ENCODE peak calls at places on chromosomes 5 and 9, in seven cellular contexts. D is astrocyte of the spinal cord, C is left ventricle myocardium inferior, A is HepG2, Z is fibroblast of pulmonary artery, E is left lung, S is HCT116. F is an unnamed sample.
A peak's percentile ranks its signal among the peaks of the same experiment; 100 is the strongest.

GRCh38 chr9:124768778-124769350 is 2.2 kb downstream of the NR6A1 start:
- DNase-seq in D (no peak), C (no peak), A (no peak), Z (no peak), E (no peak), S (no peak), F (no peak)

GRCh38 chr5:44183753-44184152 is 205.5 kb downstream of the FGF10 start:
- DNase-seq in D (no peak), C (no peak), A (no peak), Z (no peak), E (no peak), S (no peak), F (no peak)

GRCh38 chr5:40914835-40915234 is 5.5 kb downstream of the C7 start:
- DNase-seq in D (peak; percentile 80), C (no peak), A (no peak), Z (peak; percentile 83), E (no peak), S (no peak), F (no peak)

GRCh38 chr5:15693036-15693728 is 193.2 kb downstream of the FBXL7 start:
- DNase-seq in D (no peak), C (no peak), A (no peak), Z (peak; percentile 20), E (no peak), S (no peak), F (no peak)

GRCh38 chr9:70817306-70817705 is 304.1 kb downstream of the TRPM3 start:
- DNase-seq in D (no peak), C (no peak), A (no peak), Z (no peak), E (no peak), S (no peak), F (no peak)

GRCh38 chr5:77558266-77558665 is 66.2 kb upstream of the WDR41 start:
- DNase-seq in D (no peak), C (no peak), A (no peak), Z (no peak), E (no peak), S (no peak), F (no peak)

GRCh38 chr5:171131499-171131898 is 177.5 kb upstream of the TLX3 start:
- DNase-seq in D (no peak), C (no peak), A (no peak), Z (no peak), E (no peak), S (no peak), F (no peak)

GRCh38 chr9:21660976-21661375 is 141.5 kb upstream of the MTAP start:
- DNase-seq in D (no peak), C (no peak), A (no peak), Z (no peak), E (no peak), S (no peak), F (no peak)

GRCh38 chr9:116515541-116515940 is 171.6 kb upstream of the TRIM32 start:
- DNase-seq in D (no peak), C (no peak), A (no peak), Z (no peak), E (no peak), S (no peak), F (no peak)

GRCh38 chr5:131171276-131171815 is 602 bp downstream of the LYRM7 start:
- DNase-seq in D (no peak), C (no peak), A (peak; percentile 27), Z (no peak), E (no peak), S (no peak), F (no peak)

GRCh38 chr5:94744906-94745305 is 126.4 kb downstream of the SLF1 start:
- DNase-seq in D (no peak), C (no peak), A (no peak), Z (no peak), E (no peak), S (no peak), F (no peak)

GRCh38 chr5:10133830-10134229 is 115.9 kb downstream of the ATPSCKMT start:
- DNase-seq in D (no peak), C (no peak), A (no peak), Z (peak; percentile 13), E (no peak), S (no peak), F (no peak)

GRCh38 chr5:6443326-6443725 is 5.3 kb upstream of the UBE2QL1 start:
- DNase-seq in D (no peak), C (no peak), A (no peak), Z (no peak), E (no peak), S (no peak), F (no peak)

GRCh38 chr5:67315082-67315801 is 118.6 kb upstream of the CD180 start:
- DNase-seq in D (peak; percentile 74), C (no peak), A (no peak), Z (peak; percentile 72), E (no peak), S (no peak), F (peak; percentile 64)

GRCh38 chr9:38315085-38315595 is 77.4 kb upstream of the ALDH1B1 start:
- DNase-seq in D (no peak), C (no peak), A (no peak), Z (no peak), E (no peak), S (no peak), F (no peak)

GRCh38 chr9:38322937-38323336 is 69.6 kb upstream of the ALDH1B1 start:
- DNase-seq in D (no peak), C (no peak), A (no peak), Z (no peak), E (no peak), S (no peak), F (no peak)

GRCh38 chr9:38316166-38316765 is 76.2 kb upstream of the ALDH1B1 start:
- DNase-seq in D (no peak), C (no peak), A (no peak), Z (no peak), E (no peak), S (no peak), F (no peak)

GRCh38 chr9:38318755-38319495 is 73.6 kb upstream of the ALDH1B1 start:
- DNase-seq in D (peak; percentile 12), C (no peak), A (no peak), Z (peak; percentile 54), E (no peak), S (no peak), F (no peak)

GRCh38 chr9:38319496-38320173 is 72.9 kb upstream of the ALDH1B1 start:
- DNase-seq in D (no peak), C (no peak), A (no peak), Z (no peak), E (no peak), S (no peak), F (no peak)
- H3K4me3 ChIP-seq in D (no peak overlapping the region), C (peak overlapping the region; percentile 35), A (no peak overlapping the region), Z (no peak overlapping the region), E (no peak overlapping the region), S (no peak overlapping the region), F (no peak overlapping the region)

DNA sequence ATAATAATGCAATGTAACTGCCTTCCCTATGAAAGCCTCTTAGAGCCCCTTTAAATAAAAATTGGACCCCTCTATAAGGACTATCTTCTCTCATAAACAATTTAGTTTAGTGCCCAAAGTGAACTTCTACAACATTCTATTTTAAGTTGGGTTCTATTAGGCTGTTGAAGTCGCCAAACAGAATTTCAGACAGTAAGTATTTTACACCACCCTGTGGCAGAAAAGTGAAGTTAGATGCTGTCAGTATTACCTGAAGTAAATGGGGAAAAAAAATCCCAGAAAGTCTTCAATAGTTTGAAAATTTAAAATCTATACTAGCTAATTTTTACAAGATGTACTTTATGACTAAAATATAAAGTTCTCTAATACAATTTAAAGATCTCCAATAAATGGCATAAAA is 29.5 kb downstream of the CAAP1 start:
- DNase-seq in D (peak; percentile 23), C (no peak), A (peak; percentile 5), Z (peak; percentile 36), E (no peak), S (no peak), F (no peak)
- TF ChIP-seq CTCF in D (peak; percentile 45), C (peak; percentile 34), A (peak; percentile 19), Z (peak; percentile 46), E (peak; percentile 14), S (peak; percentile 44), F (peak; percentile 53)

DNA sequence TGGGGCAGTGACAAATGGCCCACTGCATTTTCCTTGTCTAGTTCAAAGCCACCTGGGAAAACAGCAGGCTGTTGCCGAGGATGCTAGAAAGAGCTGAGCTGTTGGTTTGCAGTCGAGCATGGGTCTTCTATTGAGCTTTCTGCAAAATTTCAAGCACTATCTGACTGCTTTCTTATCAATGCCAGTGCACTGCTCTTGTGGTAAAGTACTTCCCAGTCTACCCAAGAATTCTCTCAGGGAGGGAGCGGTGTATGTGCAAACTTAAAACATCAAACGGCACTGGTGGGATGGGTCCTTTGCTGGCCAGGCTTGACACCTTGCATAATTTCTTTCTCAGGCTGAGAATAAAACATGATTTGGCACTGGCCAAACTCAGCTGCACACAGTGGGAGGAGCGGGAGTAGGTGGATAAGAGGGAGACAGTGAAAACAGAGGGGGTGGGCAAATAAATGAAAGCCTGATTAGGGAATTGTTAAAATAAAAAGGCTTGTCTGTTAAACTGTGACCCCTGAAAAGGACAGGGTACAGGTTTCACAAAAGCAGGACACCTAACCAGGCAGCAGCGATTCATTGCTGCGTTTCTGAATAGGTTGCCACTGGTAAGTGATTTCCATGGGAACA is 108.8 kb downstream of the MARCHF3 start:
- DNase-seq in D (no peak), C (no peak), A (no peak), Z (no peak), E (no peak), S (no peak), F (no peak)
- H3K4me3 ChIP-seq in D (no peak overlapping the region), C (no peak overlapping the region), A (no peak overlapping the region), Z (no peak overlapping the region), E (no peak overlapping the region), S (no peak overlapping the region), F (no peak overlapping the region)

GRCh38 chr9:2337131-2337530 is 284.5 kb upstream of the VLDLR start:
- DNase-seq in D (no peak), C (no peak), A (no peak), Z (no peak), E (no peak), S (no peak), F (no peak)
- TF ChIP-seq CTCF in D (no peak), C (no peak), A (no peak), Z (no peak), E (no peak), S (no peak), F (no peak)